ENCODE peak calls at places on chromosomes 3 and 15, in eight cellular contexts. L, N, A, Q, M, S, Y and U are unnamed samples.
A peak's percentile ranks its signal among the peaks of the same experiment; 100 is the strongest.

GRCh38 chr15:64989331-64990167 is at the start of gene SPG21:
- DNase-seq in L (peak; percentile 96), A (peak; percentile 98), S (peak; percentile 97), Y (peak; percentile 73), N (peak; percentile 94), Q (peak; percentile 95), M (peak; percentile 87), U (peak; percentile 32)

GRCh38 chr15:69467636-69468035 is 15.0 kb downstream of the RPLP1 start:
- DNase-seq in L (peak; percentile 65), Q (peak; percentile 23), M (no peak), A (no peak), S (no peak), N (no peak), Y (peak; percentile 50), U (no peak)

GRCh38 chr3:29901097-29901496 is 620.2 kb downstream of the RBMS3 start:
- DNase-seq in L (no peak), A (no peak), Q (no peak), M (no peak), N (no peak), S (no peak), Y (no peak), U (no peak)

GRCh38 chr3:159252772-159253384 is 451.0 kb downstream of the MFSD1 start:
- DNase-seq in M (peak; percentile 48), Q (no peak), N (peak; percentile 21), L (no peak), S (no peak), A (no peak), Y (peak; percentile 71), U (peak; percentile 19)

GRCh38 chr3:127065561-127066270 is 82.8 kb downstream of the PLXNA1 start:
- DNase-seq in N (no peak), M (no peak), Q (no peak), L (peak; percentile 23), S (no peak), A (no peak), Y (no peak), U (no peak)

GRCh38 chr3:143170043-143170442 is 50.5 kb downstream of the CHST2 start:
- DNase-seq in N (no peak), A (no peak), Q (no peak), S (no peak), Y (no peak), L (no peak), M (no peak), U (no peak)

GRCh38 chr15:82158811-82159210 is 103.7 kb downstream of the EFL1 start:
- DNase-seq in N (no peak), S (peak; percentile 54), Q (no peak), A (no peak), Y (no peak), L (no peak), M (no peak), U (no peak)

GRCh38 chr3:40191850-40192448 is 117.6 kb upstream of the EIF1B start:
- DNase-seq in M (peak; percentile 35), L (peak; percentile 58), A (no peak), S (peak; percentile 44), Q (peak; percentile 57), N (peak; percentile 24), Y (peak; percentile 52), U (peak; percentile 13)

GRCh38 chr3:49199244-49199899 is 28.0 kb downstream of the KLHDC8B start:
- DNase-seq in S (no peak), Q (peak; percentile 74), L (peak; percentile 81), N (no peak), M (peak; percentile 7), Y (no peak), A (peak; percentile 98), U (no peak)

GRCh38 chr3:184155644-184156521 is 706 bp downstream of the DVL3 start:
- DNase-seq in S (peak; percentile 31), L (peak; percentile 68), N (no peak), A (peak; percentile 84), Q (peak; percentile 49), M (peak; percentile 48), Y (no peak), U (no peak)

GRCh38 chr3:66441124-66441523 is 59.7 kb downstream of the LRIG1 start:
- DNase-seq in Q (no peak), N (no peak), M (peak; percentile 67), A (no peak), L (no peak), S (no peak), Y (peak; percentile 82), U (no peak)

GRCh38 chr3:134014270-134014669 is 15.5 kb downstream of the SLCO2A1 start:
- DNase-seq in M (no peak), Y (no peak), N (no peak), A (no peak), S (no peak), Q (no peak), L (no peak), U (no peak)

GRCh38 chr15:67130673-67131601 is 65.5 kb downstream of the SMAD3 start:
- DNase-seq in L (no peak), A (no peak), Q (no peak), Y (peak; percentile 53), N (no peak), M (no peak), S (no peak), U (no peak)

GRCh38 chr3:142976621-142977398 is 13.3 kb upstream of the PAQR9 start:
- DNase-seq in S (peak; percentile 84), M (peak; percentile 89), L (peak; percentile 70), Y (peak; percentile 93), N (no peak), Q (peak; percentile 26), A (peak; percentile 96), U (no peak)

GRCh38 chr15:58396181-58396580 is 35.6 kb upstream of the LIPC start:
- DNase-seq in Q (no peak), S (no peak), Y (peak; percentile 97), N (no peak), M (peak; percentile 92), L (no peak), A (no peak), U (peak; percentile 68)

GRCh38 chr3:169505577-169506155 is 157.8 kb downstream of the MECOM start:
- DNase-seq in Q (no peak), A (no peak), N (no peak), L (no peak), M (no peak), Y (no peak), S (peak; percentile 8), U (no peak)

GRCh38 chr3:151086484-151087456 is 1.3 kb downstream of the MED12L start:
- DNase-seq in Q (peak; percentile 61), Y (peak; percentile 64), L (peak; percentile 74), N (peak; percentile 17), S (peak; percentile 90), A (peak; percentile 89), M (peak; percentile 71), U (no peak)
- H3K27me3 ChIP-seq in Q (peaks cover 62% of the 10 kb centered on the region), Y (peaks cover 14% of the 10 kb centered on the region), L (peaks cover 41% of the 10 kb centered on the region), N (peaks cover 44% of the 10 kb centered on the region), S (no peaks in the 10 kb centered on the region), A (no peaks in the 10 kb centered on the region), M (peaks cover 33% of the 10 kb centered on the region), U (peaks cover 63% of the 10 kb centered on the region)

GRCh38 chr15:73844356-73844755 is 29.0 kb upstream of the TBC1D21 start:
- DNase-seq in M (no peak), N (no peak), A (no peak), S (no peak), L (no peak), Y (no peak), Q (no peak), U (no peak)
- H3K27me3 ChIP-seq in M (peaks cover 8% of the 10 kb centered on the region), N (no peaks in the 10 kb centered on the region), A (no peaks in the 10 kb centered on the region), S (peaks cover 19% of the 10 kb centered on the region), L (peaks cover 6% of the 10 kb centered on the region), Y (peaks cover 7% of the 10 kb centered on the region), Q (peaks cover 24% of the 10 kb centered on the region), U (peaks cover 22% of the 10 kb centered on the region)

GRCh38 chr3:139676634-139677197 is 1.1 kb downstream of the NMNAT3 start:
- DNase-seq in N (no peak), Y (no peak), L (no peak), M (no peak), A (no peak), Q (no peak), S (no peak), U (no peak)

GRCh38 chr3:139675327-139675726 is 2.4 kb downstream of the NMNAT3 start:
- DNase-seq in N (no peak), M (no peak), Q (no peak), L (no peak), S (no peak), A (no peak), Y (no peak), U (no peak)

GRCh38 chr3:139672884-139673283 is 4.9 kb downstream of the NMNAT3 start:
- DNase-seq in A (no peak), S (no peak), Y (no peak), L (no peak), M (no peak), Q (no peak), N (no peak), U (no peak)

GRCh38 chr3:139672247-139672646 is 5.5 kb downstream of the NMNAT3 start:
- DNase-seq in Q (no peak), A (no peak), N (no peak), L (no peak), S (no peak), Y (no peak), M (no peak), U (no peak)

DNA sequence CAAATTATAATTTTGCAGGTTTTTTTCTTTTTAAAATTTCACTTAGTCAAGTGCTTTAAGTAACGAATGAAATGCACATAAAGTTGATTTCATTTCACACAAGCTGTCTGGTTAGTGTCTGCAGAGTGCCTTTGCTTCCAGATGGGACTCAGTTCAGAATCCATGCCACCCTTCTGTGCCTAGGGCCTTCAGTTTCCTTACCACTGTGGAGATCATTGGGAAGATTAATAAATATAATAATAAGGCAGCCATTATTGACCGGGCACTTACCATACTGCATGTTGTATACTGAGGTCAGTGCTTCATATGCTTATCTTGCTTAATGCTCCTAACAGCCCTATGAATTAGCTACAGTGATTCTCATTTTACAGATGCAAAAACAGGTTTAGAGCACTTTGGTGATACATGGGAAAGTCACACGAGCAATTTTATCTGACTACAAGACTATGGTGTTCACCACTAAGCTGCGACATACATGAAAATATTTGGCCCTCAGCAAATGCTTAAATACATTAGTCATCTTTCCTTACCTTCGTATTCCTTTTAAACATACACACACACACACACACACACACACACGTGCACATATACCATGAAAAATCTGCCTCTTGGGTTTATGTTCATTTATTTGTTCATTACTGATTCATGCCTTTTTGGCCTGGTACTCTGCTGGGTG is 3.0 kb downstream of the NMNAT3 start:
- DNase-seq in N (no peak), M (peak; percentile 14), Y (peak; percentile 68), A (no peak), S (peak; percentile 23), Q (no peak), L (no peak), U (no peak)
- H3K27me3 ChIP-seq in N (no peaks in the 10 kb centered on the region), M (no peaks in the 10 kb centered on the region), Y (no peaks in the 10 kb centered on the region), A (no peaks in the 10 kb centered on the region), S (no peaks in the 10 kb centered on the region), Q (no peaks in the 10 kb centered on the region), L (no peaks in the 10 kb centered on the region), U (no peaks in the 10 kb centered on the region)

GRCh38 chr3:147415819-147416218 is 6.7 kb downstream of the ZIC1 start:
- DNase-seq in Y (no peak), S (no peak), Q (no peak), A (no peak), L (no peak), N (no peak), M (no peak), U (no peak)

GRCh38 chr3:147414369-147415135 is 5.4 kb downstream of the ZIC1 start:
- DNase-seq in N (no peak), L (no peak), M (no peak), Q (no peak), Y (no peak), A (no peak), S (no peak), U (no peak)

GRCh38 chr3:147412917-147413711 is 3.9 kb downstream of the ZIC1 start:
- DNase-seq in L (no peak), Y (no peak), Q (no peak), N (no peak), M (no peak), S (no peak), A (no peak), U (no peak)

GRCh38 chr3:147413712-147414325 is 4.7 kb downstream of the ZIC1 start:
- DNase-seq in Y (no peak), Q (no peak), M (no peak), L (no peak), N (no peak), A (no peak), S (no peak), U (no peak)

GRCh38 chr3:147415337-147415736 is 6.2 kb downstream of the ZIC1 start:
- DNase-seq in M (no peak), Y (no peak), A (no peak), N (no peak), L (no peak), Q (no peak), S (no peak), U (no peak)
- H3K27me3 ChIP-seq in M (peaks cover 79% of the 10 kb centered on the region), Y (peaks cover 51% of the 10 kb centered on the region), A (no peaks in the 10 kb centered on the region), N (peaks cover 76% of the 10 kb centered on the region), L (peaks cover 98% of the 10 kb centered on the region), Q (peaks cover 100% of the 10 kb centered on the region), S (peaks cover 98% of the 10 kb centered on the region), U (peaks cover 78% of the 10 kb centered on the region)